ENCODE peak calls at places on chromosomes 16 and 17, in four cellular contexts. V is sigmoid colon, G is GM12878, W is A549. Z is an unnamed sample.

GRCh38 chr17:79504181-79504605 is 106.7 kb downstream of the RBFOX3 start:
- DNase-seq in V (no peak), G (no peak), W (no peak), Z (no peak)

GRCh38 chr16:17395849-17396480 is 74.8 kb downstream of the XYLT1 start:
- DNase-seq in G (no peak), V (peak), W (no peak), Z (no peak)

GRCh38 chr16:57422026-57422944 is 17.7 kb downstream of the CCL17 start:
- DNase-seq in V (peak), G (no peak), W (peak), Z (no peak)

GRCh38 chr16:56401482-56401881 is 23.9 kb downstream of the AMFR start:
- DNase-seq in W (peak), G (no peak), V (no peak), Z (no peak)

GRCh38 chr16:75192606-75193264 is 14.2 kb downstream of the CTRB2 start:
- DNase-seq in W (no peak), V (no peak), G (no peak), Z (no peak)

GRCh38 chr16:88461291-88462269 is 8.5 kb downstream of the ZFPM1 start:
- DNase-seq in W (no peak), V (no peak), G (no peak), Z (no peak)

GRCh38 chr17:66466933-66467367 is 164.5 kb downstream of the PRKCA start:
- DNase-seq in W (peak), V (peak), G (no peak), Z (no peak)

GRCh38 chr16:70753694-70754325 is 47.1 kb downstream of the VAC14 start:
- DNase-seq in V (no peak), W (no peak), G (no peak), Z (no peak)

GRCh38 chr16:48492131-48492530 is 106.9 kb upstream of the SIAH1 start:
- DNase-seq in G (no peak), W (no peak), V (no peak), Z (no peak)

GRCh38 chr16:26816266-26816665 is 250.5 kb upstream of the C16orf82 start:
- DNase-seq in G (no peak), W (no peak), V (no peak), Z (no peak)

GRCh38 chr16:89168381-89169189 is 3.0 kb upstream of the CDH15 start:
- DNase-seq in V (no peak), W (no peak), G (no peak), Z (no peak)

GRCh38 chr16:87445486-87445885 is 47.3 kb downstream of the ZCCHC14 start:
- DNase-seq in G (no peak), W (no peak), V (no peak), Z (no peak)

GRCh38 chr17:63775420-63775819 is 1.4 kb downstream of the DDX42 start:
- DNase-seq in W (no peak), V (no peak), G (no peak), Z (no peak)

GRCh38 chr17:82414548-82415281 is 3.4 kb upstream of the HEXD start:
- DNase-seq in V (peak), G (no peak), W (peak), Z (no peak)

GRCh38 chr17:75806822-75807500 is 22.4 kb downstream of the UNK start:
- DNase-seq in G (no peak), W (no peak), V (no peak), Z (no peak)
- TF ChIP-seq EP300 in G (no peak), W (no peak), V (no peak), Z (no peak)

DNA sequence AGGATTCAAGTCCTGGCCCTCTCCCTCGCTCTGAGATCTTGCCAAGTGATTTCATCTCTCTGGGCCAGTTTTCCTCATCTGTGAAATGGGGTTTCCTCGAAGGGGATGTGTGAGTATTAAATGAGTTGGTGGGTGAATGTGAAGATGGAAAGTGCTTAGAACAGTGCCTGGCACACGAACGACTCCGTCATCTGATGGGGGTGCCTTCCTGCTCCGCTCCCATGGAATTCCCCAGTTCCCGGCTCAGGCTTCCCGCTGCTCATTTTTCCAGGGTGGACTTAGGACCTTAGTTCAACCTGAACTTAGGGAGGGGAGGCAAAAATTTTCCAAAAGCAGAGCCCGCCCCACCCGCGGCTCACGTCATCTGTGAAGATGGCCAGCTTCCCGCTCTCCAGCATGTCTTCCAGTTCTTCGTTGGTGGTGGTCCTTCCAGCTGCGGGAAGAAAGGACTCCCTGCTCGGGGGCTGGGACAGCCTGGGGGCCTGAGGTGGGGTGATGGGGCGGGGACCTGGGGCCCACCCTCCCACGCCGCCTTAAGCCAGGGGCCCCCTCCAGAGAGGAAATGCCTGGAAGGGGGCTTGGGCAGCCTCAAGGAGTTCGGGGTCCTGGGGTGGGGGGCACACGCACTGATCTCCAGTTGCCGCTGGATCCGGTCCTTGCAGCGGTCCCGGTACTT is 11.5 kb downstream of the HSD3B7 start:
- DNase-seq in W (peak), G (no peak), V (no peak), Z (no peak)
- H3K27ac ChIP-seq in W (peak), G (peak), V (peak), Z (peak)

DNA sequence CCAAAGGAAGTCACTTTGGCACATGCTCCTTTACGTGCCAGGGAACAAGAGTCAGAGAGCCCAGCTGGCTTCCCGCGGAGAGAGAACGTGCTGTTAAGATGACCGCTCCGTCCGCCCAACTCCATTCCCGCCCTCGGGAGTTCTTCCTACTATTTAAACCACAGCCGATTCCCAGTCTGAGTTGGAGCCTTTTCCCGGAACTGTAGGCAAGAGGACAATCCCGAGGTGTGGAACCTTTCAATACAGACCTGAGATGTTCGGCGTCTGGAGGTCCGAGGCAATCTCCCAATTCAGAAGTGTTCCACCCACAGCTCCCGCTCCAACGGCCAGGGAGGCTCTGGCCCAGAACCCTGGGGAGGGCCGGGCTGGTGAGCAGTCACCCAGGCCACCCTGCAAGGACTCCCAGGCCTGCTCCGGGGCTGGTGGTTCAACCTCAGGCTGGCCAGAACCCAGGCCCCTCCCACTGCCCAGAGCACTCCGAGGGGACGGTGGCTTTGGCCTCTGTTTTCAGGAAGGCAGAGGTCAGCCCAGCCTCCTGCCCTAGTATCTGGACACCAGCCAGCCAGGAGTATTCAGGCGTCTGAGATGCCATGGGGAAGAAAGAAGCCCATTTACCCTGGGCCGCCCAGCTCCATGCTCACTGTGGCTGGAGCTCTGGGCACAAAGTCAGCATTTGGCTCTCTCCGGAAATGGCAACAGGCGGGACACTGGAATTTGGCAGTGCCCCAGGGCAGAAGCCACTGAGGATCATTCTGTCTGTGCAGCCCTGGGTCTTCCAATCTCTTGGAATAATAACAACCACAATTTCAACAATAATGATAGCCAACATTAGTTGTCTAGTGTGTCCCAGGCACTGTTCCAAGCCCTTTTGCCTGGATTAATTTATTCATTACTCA is 21.4 kb downstream of the EMP2 start:
- DNase-seq in V (peak), W (no peak), G (no peak), Z (peak)
- TF ChIP-seq EP300 in V (no peak), W (no peak), G (no peak), Z (no peak)

GRCh38 chr17:40373324-40373723 is 8.8 kb upstream of the GJD3 start:
- DNase-seq in G (no peak), V (no peak), W (no peak), Z (no peak)
- H3K27ac ChIP-seq in G (no peak), V (no peak), W (no peak), Z (no peak)

GRCh38 chr17:10177921-10178788 is 20.3 kb downstream of the GAS7 start:
- DNase-seq in G (no peak), V (no peak), W (no peak), Z (no peak)

GRCh38 chr17:10178789-10179075 is 19.7 kb downstream of the GAS7 start:
- DNase-seq in W (no peak), G (no peak), V (no peak), Z (no peak)

GRCh38 chr17:10172778-10173177 is 25.6 kb downstream of the GAS7 start:
- DNase-seq in W (no peak), G (no peak), V (no peak), Z (no peak)

GRCh38 chr17:10172241-10172741 is 26.1 kb downstream of the GAS7 start:
- DNase-seq in W (no peak), G (no peak), V (no peak), Z (no peak)

DNA sequence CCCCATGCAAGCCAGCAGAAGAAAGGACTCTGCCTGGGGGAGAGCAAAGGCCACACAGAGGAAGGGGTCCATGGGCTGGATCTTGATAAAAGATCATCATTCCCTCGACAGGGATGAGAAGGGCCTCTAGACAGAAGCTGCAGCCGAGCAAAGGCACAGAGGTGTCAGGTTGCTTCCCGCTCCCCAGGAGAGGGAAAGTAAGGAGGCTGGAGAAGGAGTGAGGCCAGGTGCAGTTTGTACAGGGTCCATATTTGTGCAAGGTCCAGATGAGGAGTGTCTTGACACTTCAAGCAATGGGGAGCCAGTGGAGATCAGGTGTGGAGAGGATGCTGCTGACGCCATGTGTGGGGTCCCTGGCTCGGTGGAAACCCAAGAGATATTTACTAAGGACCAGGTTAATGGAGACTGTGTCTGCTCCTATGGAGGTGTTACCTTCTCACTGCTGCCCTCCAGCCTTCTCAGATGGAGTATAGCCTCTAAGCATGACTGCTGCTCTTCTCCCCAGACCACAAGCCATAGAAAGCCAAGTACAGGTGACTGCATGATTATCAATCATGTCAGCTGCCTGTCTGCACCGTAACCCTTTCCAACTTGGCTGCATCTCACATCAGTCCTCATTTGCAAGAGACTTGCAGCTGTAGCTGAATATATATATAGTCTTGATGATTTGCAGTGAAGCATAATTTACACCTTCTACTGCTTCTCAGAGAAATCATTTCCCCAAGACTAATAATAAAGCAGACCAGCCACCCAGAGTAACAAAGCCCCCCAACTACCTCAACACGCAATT is 21.1 kb downstream of the GAS7 start:
- DNase-seq in V (no peak), G (no peak), W (no peak), Z (no peak)
- TF ChIP-seq EP300 in V (no peak), G (no peak), W (no peak), Z (no peak)

DNA sequence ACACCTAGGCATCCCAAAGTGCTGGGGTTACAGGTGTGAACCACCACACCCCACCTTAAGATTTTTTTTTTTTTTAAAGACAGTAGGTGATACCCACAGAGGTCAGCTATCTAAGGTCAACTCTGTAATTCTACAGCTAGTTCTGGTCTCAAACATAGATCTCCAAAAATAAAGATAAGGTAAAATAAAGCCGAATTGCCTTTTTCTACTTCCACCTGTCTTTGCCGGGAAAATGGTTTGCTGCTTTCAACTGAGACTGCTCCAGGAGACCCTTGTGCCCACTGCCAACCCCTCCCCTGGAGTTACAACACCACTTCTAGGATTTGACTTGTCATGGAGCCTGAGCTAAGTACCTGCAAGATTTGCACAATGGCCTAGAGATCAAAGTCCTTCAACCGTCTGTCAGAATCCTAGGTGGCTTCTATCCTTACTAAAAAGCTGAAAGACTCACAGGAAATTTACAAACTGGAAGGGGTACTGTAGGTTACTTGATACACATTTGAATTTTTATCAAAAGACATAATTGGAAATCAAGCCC is 4.7 kb upstream of the CNOT1 start:
- DNase-seq in G (no peak), W (no peak), V (no peak), Z (peak)
- H3K27ac ChIP-seq in G (no peak), W (no peak), V (no peak), Z (no peak)

GRCh38 chr16:69402448-69402847 is 16.6 kb upstream of the TERF2 start:
- DNase-seq in G (no peak), V (no peak), W (no peak), Z (no peak)

GRCh38 chr16:69406780-69407331 is 17.6 kb upstream of the CYB5B start:
- DNase-seq in V (no peak), G (no peak), W (peak), Z (no peak)

GRCh38 chr16:69405326-69405725 is 19.1 kb upstream of the CYB5B start:
- DNase-seq in W (no peak), V (no peak), G (no peak), Z (no peak)

GRCh38 chr16:69405757-69406156 is 18.7 kb upstream of the CYB5B start:
- DNase-seq in W (no peak), G (no peak), V (no peak), Z (no peak)

GRCh38 chr16:69404275-69404805 is 18.5 kb upstream of the TERF2 start:
- DNase-seq in G (no peak), V (no peak), W (peak), Z (no peak)
- TF ChIP-seq EP300 in G (no peak), V (no peak), W (peak), Z (no peak)

DNA sequence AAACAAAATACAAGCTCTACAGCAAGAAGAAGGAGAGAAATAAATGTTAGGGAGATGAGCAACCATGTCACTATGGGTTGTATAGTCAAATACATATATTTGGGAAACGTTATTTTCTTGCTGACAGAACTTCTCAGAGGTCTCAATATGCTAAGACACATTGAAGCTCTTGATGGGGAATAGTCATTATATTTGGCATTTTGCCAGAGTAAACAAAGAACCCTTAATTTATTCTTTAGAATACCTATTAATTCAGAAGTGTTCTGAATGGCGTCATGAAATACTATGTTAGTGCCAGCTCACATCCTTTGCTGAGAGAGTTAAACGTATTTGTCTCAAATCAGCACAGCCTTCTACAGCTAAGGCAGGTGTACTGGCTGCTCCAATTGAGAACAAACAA is 458.9 kb downstream of the CDH13 start:
- DNase-seq in G (no peak), V (no peak), W (no peak), Z (no peak)
- H3K27ac ChIP-seq in G (no peak), V (no peak), W (no peak), Z (no peak)

GRCh38 chr17:3891626-3892094 is 1.2 kb downstream of the CAMKK1 start:
- DNase-seq in V (no peak), W (no peak), G (no peak), Z (no peak)

GRCh38 chr17:3892095-3892998 is 506 bp downstream of the CAMKK1 start:
- DNase-seq in G (no peak), V (peak), W (peak), Z (peak)

GRCh38 chr17:3893720-3894116 is 865 bp upstream of the CAMKK1 start:
- DNase-seq in V (no peak), G (no peak), W (no peak), Z (no peak)

GRCh38 chr17:3894188-3894587 is 1.3 kb upstream of the CAMKK1 start:
- DNase-seq in G (no peak), V (no peak), W (no peak), Z (no peak)

DNA sequence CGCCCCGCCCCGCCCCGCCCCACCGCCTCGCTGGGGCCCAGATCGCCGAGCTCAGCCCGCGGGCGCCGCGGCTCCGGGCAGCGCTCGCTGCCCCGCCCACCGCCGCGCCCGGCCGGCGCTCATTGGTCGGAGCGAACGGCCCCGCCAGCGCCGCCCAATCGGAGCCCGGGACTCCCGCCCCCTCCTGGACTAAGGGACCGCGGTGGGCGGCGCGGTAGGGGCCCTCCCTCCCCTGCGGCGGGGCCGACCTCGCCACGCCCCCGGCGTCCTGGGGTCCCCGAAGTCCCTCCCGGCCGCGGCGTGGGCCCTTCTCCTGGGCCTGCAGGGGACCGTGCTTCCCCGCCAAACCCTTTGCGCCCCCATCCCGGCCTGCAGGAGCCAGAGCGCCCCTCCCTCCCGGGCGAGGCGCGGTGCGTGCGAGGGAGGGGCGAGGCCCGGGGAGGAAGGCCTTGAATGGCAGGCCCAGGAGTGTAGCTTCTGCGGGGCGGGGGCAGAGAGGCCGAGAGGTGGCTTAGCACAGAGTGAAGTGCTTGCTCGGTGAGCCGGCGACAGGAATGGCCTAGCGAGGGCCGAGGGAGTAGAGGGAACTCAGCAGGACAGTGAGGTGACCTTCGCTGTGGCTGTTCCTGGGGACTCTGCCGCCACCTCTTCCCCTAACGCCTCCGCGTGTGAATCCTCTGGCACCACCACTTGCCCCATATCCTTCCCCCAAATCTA is at the start of gene CAMKK1:
- DNase-seq in G (no peak), W (peak), V (peak), Z (peak)
- TF ChIP-seq EP300 in G (no peak), W (no peak), V (no peak), Z (no peak)

Z was measured in suprapubic skin.